ENCODE peak calls at places on chromosomes 4 and X, in ten cellular contexts. Q is fibroblast of pulmonary artery, S is esophagus squamous epithelium, V is AG09319, R is thoracic aorta, K is pancreas, X is fibroblast of lung, M is cardiac muscle cell, I is foreskin fibroblast, E is HFFc6. T is an unnamed sample.

GRCh38 chr4:53592128-53592527 is 842 bp upstream of the LNX1 start:
- DNase-seq in Q (peak; percentile 71), S (no peak), V (no peak), R (no peak), K (no peak), X (peak; percentile 14), M (no peak), I (no peak), E (no peak), T (no peak)

GRCh38 chr4:40200881-40201797 is 4.3 kb downstream of the RHOH start:
- DNase-seq in Q (no peak), S (no peak), V (no peak), R (no peak), K (no peak), X (peak; percentile 90), M (no peak), I (peak; percentile 59), E (no peak), T (no peak)

GRCh38 chrX:41086627-41086932 is 1.3 kb downstream of the USP9X start:
- DNase-seq in Q (no peak), S (no peak), V (no peak), R (no peak), K (no peak), X (no peak), M (no peak), I (no peak), E (peak; percentile 11), T (no peak)

GRCh38 chr4:88341227-88342192 is 37.1 kb upstream of the HERC6 start:
- DNase-seq in Q (peak; percentile 89), S (no peak), V (peak; percentile 47), R (no peak), K (no peak), X (peak; percentile 97), M (peak; percentile 72), I (peak; percentile 93), E (peak; percentile 82), T (no peak)

GRCh38 chr4:19300213-19300612 is 951.5 kb upstream of the SLIT2 start:
- DNase-seq in Q (no peak), S (no peak), V (no peak), R (no peak), K (no peak), X (peak; percentile 35), M (no peak), I (peak; percentile 76), E (peak; percentile 79), T (no peak)

GRCh38 chrX:72545990-72546389 is 26.7 kb downstream of the HDAC8 start:
- DNase-seq in Q (peak; percentile 37), S (no peak), V (no peak), R (no peak), K (no peak), X (no peak), M (no peak), I (no peak), E (no peak), T (no peak)

GRCh38 chr4:1767058-1767769 is 25.9 kb upstream of the FGFR3 start:
- DNase-seq in Q (peak; percentile 15), S (no peak), V (no peak), R (no peak), K (no peak), X (peak; percentile 27), M (peak; percentile 50), I (peak; percentile 37), E (no peak), T (peak; percentile 78)

GRCh38 chr4:104064650-104065577 is 345.1 kb upstream of the TACR3 start:
- DNase-seq in Q (peak; percentile 39), S (no peak), V (no peak), R (no peak), K (peak; percentile 26), X (peak; percentile 41), M (peak; percentile 73), I (no peak), E (no peak), T (peak; percentile 40)

GRCh38 chr4:28146191-28146590 is 1285.5 kb downstream of the STIM2 start:
- DNase-seq in Q (no peak), S (no peak), V (no peak), R (no peak), K (no peak), X (no peak), M (no peak), I (no peak), E (no peak), T (no peak)

GRCh38 chr4:41866799-41867677 is 68.2 kb upstream of the TMEM33 start:
- DNase-seq in Q (no peak), S (no peak), V (no peak), R (no peak), K (no peak), X (no peak), M (peak; percentile 46), I (no peak), E (no peak), T (no peak)

GRCh38 chrX:140526138-140526537 is 21.3 kb upstream of the SOX3 start:
- DNase-seq in Q (peak; percentile 1), S (no peak), V (no peak), R (no peak), K (no peak), X (no peak), M (no peak), I (no peak), E (no peak), T (no peak)

GRCh38 chrX:72018277-72019112 is 107.8 kb downstream of the NHSL2 start:
- DNase-seq in Q (peak; percentile 91), S (peak; percentile 8), V (peak; percentile 78), R (peak; percentile 22), K (peak; percentile 91), X (peak; percentile 88), M (peak; percentile 82), I (peak; percentile 95), E (peak; percentile 82), T (peak; percentile 84)

GRCh38 chrX:46953137-46953527 is 40.9 kb downstream of the JADE3 start:
- DNase-seq in Q (no peak), S (no peak), V (no peak), R (no peak), K (no peak), X (no peak), M (no peak), I (no peak), E (no peak), T (peak; percentile 11)

GRCh38 chr4:105683038-105683437 is 25.5 kb downstream of the INTS12 start:
- DNase-seq in Q (no peak), S (no peak), V (no peak), R (no peak), K (peak; percentile 68), X (no peak), M (no peak), I (no peak), E (no peak), T (no peak)

GRCh38 chr4:1379801-1380331 is 26.4 kb downstream of the NKX1-1 start:
- DNase-seq in Q (no peak), S (no peak), V (no peak), R (no peak), K (peak; percentile 62), X (no peak), M (no peak), I (no peak), E (no peak), T (no peak)

GRCh38 chr4:94695389-94695788 is 62.4 kb upstream of the BMPR1B start:
- DNase-seq in Q (no peak), S (no peak), V (no peak), R (no peak), K (no peak), X (no peak), M (no peak), I (no peak), E (peak; percentile 30), T (no peak)

GRCh38 chr4:38625508-38625907 is 38.5 kb upstream of the KLF3 start:
- DNase-seq in Q (no peak), S (no peak), V (no peak), R (no peak), K (no peak), X (no peak), M (no peak), I (no peak), E (no peak), T (no peak)

GRCh38 chrX:156004256-156004655 is 6.8 kb downstream of the IL9R start:
- DNase-seq in Q (no peak), S (no peak), V (no peak), R (no peak), K (no peak), X (no peak), M (no peak), I (no peak), E (no peak), T (no peak)

GRCh38 chr4:128840711-128841318 is 31.3 kb downstream of the JADE1 start:
- DNase-seq in Q (no peak), S (no peak), V (no peak), R (no peak), K (no peak), X (no peak), M (no peak), I (no peak), E (no peak), T (no peak)
- TF ChIP-seq CTCF in Q (peak; percentile 4), S (no peak), V (no peak), R (no peak), K (no peak), X (no peak), M (no peak), I (no peak), E (peak; percentile 26), T (no peak)

DNA sequence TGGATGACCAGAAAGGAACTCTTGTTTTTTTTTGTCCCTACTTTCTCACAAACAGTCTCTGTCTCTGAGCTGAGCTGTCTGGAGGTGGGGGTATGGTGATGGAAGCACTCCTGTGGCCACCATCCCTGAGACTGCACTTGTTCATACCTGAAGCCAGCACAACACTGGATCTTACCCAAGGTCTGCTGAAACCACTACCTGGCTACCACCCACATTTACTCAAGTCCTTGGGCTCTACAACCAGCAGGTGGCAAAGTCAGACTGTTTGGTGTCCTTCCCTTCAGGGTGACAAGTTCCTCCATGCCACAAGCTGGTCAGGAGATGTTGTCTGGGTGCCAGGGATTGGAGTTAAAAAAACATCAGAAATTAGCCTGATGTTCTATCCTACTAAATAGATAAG is 89.7 kb downstream of the NEXMIF start:
- DNase-seq in Q (no peak), S (no peak), V (no peak), R (no peak), K (no peak), X (no peak), M (no peak), I (no peak), E (no peak), T (no peak)
- TF ChIP-seq CTCF in Q (no peak), S (no peak), V (no peak), R (no peak), K (no peak), X (no peak), M (no peak), I (no peak), E (no peak), T (no peak)

GRCh38 chr4:3346146-3346545 is 53.3 kb downstream of the RGS12 start:
- DNase-seq in Q (peak; percentile 90), S (no peak), V (peak; percentile 49), R (no peak), K (no peak), X (peak; percentile 88), M (peak; percentile 74), I (peak; percentile 92), E (peak; percentile 76), T (peak; percentile 85)
- TF ChIP-seq CTCF in Q (peak; percentile 95), S (peak; percentile 69), V (peak; percentile 89), R (peak; percentile 92), K (peak; percentile 86), X (peak; percentile 89), M (peak; percentile 86), I (peak; percentile 84), E (peak; percentile 95), T (peak; percentile 41)

DNA sequence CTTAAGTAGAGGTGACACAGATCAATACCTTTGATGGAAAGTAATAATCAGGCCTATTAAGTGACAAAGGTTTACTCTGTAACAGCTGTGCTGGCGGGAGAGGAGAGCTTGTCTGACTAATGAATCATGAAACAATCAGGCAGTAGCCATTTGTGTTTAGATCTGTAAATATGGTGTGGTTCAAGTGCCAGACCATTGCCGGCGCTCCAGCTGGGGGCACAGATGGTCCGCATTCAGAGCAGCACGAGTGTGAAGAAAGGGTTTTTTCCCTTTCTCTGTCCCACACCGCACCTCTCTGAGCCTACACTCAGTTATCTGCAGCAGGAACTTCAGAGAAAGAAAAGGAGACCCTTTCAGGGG is 111.3 kb upstream of the PAQR3 start:
- DNase-seq in Q (no peak), S (no peak), V (no peak), R (no peak), K (peak; percentile 30), X (no peak), M (no peak), I (peak; percentile 15), E (no peak), T (no peak)
- TF ChIP-seq CTCF in Q (no peak), S (no peak), V (no peak), R (no peak), K (no peak), X (no peak), M (no peak), I (no peak), E (no peak), T (no peak)